ENCODE peak calls at places on chromosomes 1 and 21, in eight cellular contexts. One of them, this sample, is unnamed.

GRCh38 chr1:28329395-28330153 is 734 bp downstream of the MED18 start:
- DNase-seq in endothelial cell of umbilical vein: peak
- DNase-seq in HCT116: no peak
- DNase-seq in H1: no peak
- DNase-seq in body of pancreas: peak
- DNase-seq in adrenal gland: peak
- DNase-seq in IMR-90: peak
- DNase-seq in breast epithelium: no peak
- DNase-seq in this sample: peak

GRCh38 chr1:176692431-176692830 is 229.5 kb downstream of the PAPPA2 start:
- DNase-seq in IMR-90: no peak
- DNase-seq in body of pancreas: no peak
- DNase-seq in adrenal gland: no peak
- DNase-seq in H1: no peak
- DNase-seq in HCT116: no peak
- DNase-seq in breast epithelium: no peak
- DNase-seq in endothelial cell of umbilical vein: no peak
- DNase-seq in this sample: no peak

GRCh38 chr1:34946211-34946610 is 16.8 kb upstream of the DLGAP3 start:
- DNase-seq in HCT116: no peak
- DNase-seq in IMR-90: no peak
- DNase-seq in breast epithelium: no peak
- DNase-seq in adrenal gland: no peak
- DNase-seq in endothelial cell of umbilical vein: no peak
- DNase-seq in H1: no peak
- DNase-seq in body of pancreas: no peak
- DNase-seq in this sample: no peak

GRCh38 chr1:44038876-44039657 is 7.8 kb upstream of the SLC6A9 start:
- DNase-seq in adrenal gland: no peak
- DNase-seq in endothelial cell of umbilical vein: no peak
- DNase-seq in breast epithelium: no peak
- DNase-seq in H1: no peak
- DNase-seq in IMR-90: peak
- DNase-seq in HCT116: no peak
- DNase-seq in body of pancreas: no peak
- DNase-seq in this sample: no peak

GRCh38 chr1:24566266-24566867 is 10.5 kb downstream of the NCMAP start:
- DNase-seq in adrenal gland: no peak
- DNase-seq in IMR-90: peak
- DNase-seq in body of pancreas: no peak
- DNase-seq in endothelial cell of umbilical vein: no peak
- DNase-seq in breast epithelium: no peak
- DNase-seq in H1: no peak
- DNase-seq in HCT116: no peak
- DNase-seq in this sample: no peak

GRCh38 chr21:46138383-46138970 is 16.9 kb downstream of the FTCD start:
- DNase-seq in adrenal gland: no peak
- DNase-seq in HCT116: no peak
- DNase-seq in breast epithelium: no peak
- DNase-seq in endothelial cell of umbilical vein: no peak
- DNase-seq in H1: no peak
- DNase-seq in IMR-90: no peak
- DNase-seq in body of pancreas: no peak
- DNase-seq in this sample: no peak

GRCh38 chr1:212233321-212233720 is 51.9 kb upstream of the PPP2R5A start:
- DNase-seq in adrenal gland: no peak
- DNase-seq in body of pancreas: no peak
- DNase-seq in endothelial cell of umbilical vein: no peak
- DNase-seq in H1: no peak
- DNase-seq in HCT116: no peak
- DNase-seq in breast epithelium: no peak
- DNase-seq in IMR-90: no peak
- DNase-seq in this sample: no peak

GRCh38 chr1:87642581-87643129 is 314.0 kb downstream of the LMO4 start:
- DNase-seq in IMR-90: peak
- DNase-seq in adrenal gland: no peak
- DNase-seq in body of pancreas: no peak
- DNase-seq in H1: no peak
- DNase-seq in endothelial cell of umbilical vein: peak
- DNase-seq in breast epithelium: no peak
- DNase-seq in HCT116: no peak
- DNase-seq in this sample: no peak

GRCh38 chr1:54272772-54273091 is 72.8 kb downstream of the MRPL37 start:
- DNase-seq in IMR-90: no peak
- DNase-seq in HCT116: no peak
- DNase-seq in endothelial cell of umbilical vein: no peak
- DNase-seq in body of pancreas: no peak
- DNase-seq in adrenal gland: no peak
- DNase-seq in breast epithelium: no peak
- DNase-seq in H1: no peak
- DNase-seq in this sample: no peak

GRCh38 chr1:201023517-201023902 is at the start of gene KIF21B:
- DNase-seq in breast epithelium: no peak
- DNase-seq in endothelial cell of umbilical vein: peak
- DNase-seq in adrenal gland: peak
- DNase-seq in IMR-90: no peak
- DNase-seq in H1: no peak
- DNase-seq in HCT116: no peak
- DNase-seq in body of pancreas: peak
- DNase-seq in this sample: peak

GRCh38 chr1:92536593-92537332 is 50.0 kb upstream of the GFI1 start:
- DNase-seq in body of pancreas: no peak
- DNase-seq in IMR-90: peak
- DNase-seq in adrenal gland: no peak
- DNase-seq in HCT116: no peak
- DNase-seq in endothelial cell of umbilical vein: peak
- DNase-seq in breast epithelium: no peak
- DNase-seq in H1: no peak
- DNase-seq in this sample: no peak

GRCh38 chr1:54342764-54343687 is 63.2 kb downstream of the SSBP3 start:
- DNase-seq in H1: no peak
- DNase-seq in endothelial cell of umbilical vein: no peak
- DNase-seq in IMR-90: no peak
- DNase-seq in body of pancreas: no peak
- DNase-seq in adrenal gland: no peak
- DNase-seq in breast epithelium: no peak
- DNase-seq in HCT116: no peak
- DNase-seq in this sample: no peak

DNA sequence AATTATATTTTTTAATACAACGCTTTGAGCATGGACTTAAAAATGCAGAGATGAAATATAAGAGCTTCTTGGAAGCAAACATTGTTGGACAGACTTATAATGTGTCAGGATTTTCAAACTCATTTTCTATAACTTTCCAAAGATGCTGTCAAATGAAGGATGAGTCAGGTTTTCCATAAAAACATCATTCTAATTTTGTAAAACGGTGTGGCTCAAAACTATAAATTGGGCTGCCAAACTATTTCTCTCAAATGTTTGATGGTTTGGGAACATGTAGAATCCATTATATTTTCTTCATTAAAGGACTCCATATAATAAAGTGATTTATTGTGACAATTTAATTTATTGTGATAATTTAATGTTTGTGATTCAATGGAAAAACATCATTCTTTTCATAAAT is 511.2 kb downstream of the USP25 start:
- DNase-seq in HCT116: no peak
- DNase-seq in IMR-90: no peak
- DNase-seq in body of pancreas: no peak
- DNase-seq in adrenal gland: no peak
- DNase-seq in endothelial cell of umbilical vein: peak
- DNase-seq in H1: no peak
- DNase-seq in breast epithelium: no peak
- DNase-seq in this sample: no peak
- TF ChIP-seq POLR2A in HCT116: no peak
- TF ChIP-seq POLR2A in IMR-90: no peak
- TF ChIP-seq POLR2A in body of pancreas: no peak
- TF ChIP-seq POLR2A in adrenal gland: no peak
- TF ChIP-seq POLR2A in endothelial cell of umbilical vein: no peak
- TF ChIP-seq POLR2A in H1: no peak
- TF ChIP-seq POLR2A in breast epithelium: no peak
- TF ChIP-seq POLR2A in this sample: no peak

DNA sequence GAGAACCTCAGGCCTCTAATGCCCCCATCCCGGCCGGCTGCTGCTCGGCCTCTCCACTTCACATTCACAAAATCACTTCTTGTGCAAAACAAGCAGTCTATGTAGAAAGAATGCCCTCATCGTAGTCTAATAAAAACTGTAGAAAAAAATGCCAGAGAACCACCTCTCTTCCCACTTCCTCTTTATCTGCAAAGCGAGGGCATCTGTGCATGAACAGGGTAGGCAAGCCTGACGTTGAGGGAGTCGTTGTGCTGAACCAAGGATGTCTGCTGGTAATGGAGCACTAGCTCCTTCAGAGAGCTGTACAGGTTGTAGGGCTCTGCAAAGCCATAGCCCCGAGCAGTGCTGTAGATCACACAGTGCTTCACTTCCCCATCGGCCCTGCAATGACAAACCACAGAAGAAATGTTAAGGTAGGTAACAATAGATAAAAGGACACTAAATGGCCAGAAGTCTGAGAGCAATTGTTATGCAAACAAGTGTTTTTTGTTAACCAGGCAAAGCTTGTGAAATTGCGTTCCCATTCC is 88.9 kb downstream of the PIK3R3 start:
- DNase-seq in H1: peak
- DNase-seq in endothelial cell of umbilical vein: no peak
- DNase-seq in breast epithelium: no peak
- DNase-seq in IMR-90: no peak
- DNase-seq in body of pancreas: no peak
- DNase-seq in HCT116: no peak
- DNase-seq in adrenal gland: no peak
- DNase-seq in this sample: no peak
- H3K27ac ChIP-seq in H1: no peak
- H3K27ac ChIP-seq in endothelial cell of umbilical vein: no peak
- H3K27ac ChIP-seq in breast epithelium: no peak
- H3K27ac ChIP-seq in IMR-90: no peak
- H3K27ac ChIP-seq in body of pancreas: no peak
- H3K27ac ChIP-seq in HCT116: no peak
- H3K27ac ChIP-seq in adrenal gland: no peak
- H3K27ac ChIP-seq in this sample: no peak

GRCh38 chr1:97920275-97920831 is 481 bp downstream of the DPYD start:
- DNase-seq in IMR-90: peak
- DNase-seq in adrenal gland: no peak
- DNase-seq in breast epithelium: no peak
- DNase-seq in body of pancreas: no peak
- DNase-seq in HCT116: no peak
- DNase-seq in H1: no peak
- DNase-seq in endothelial cell of umbilical vein: peak
- DNase-seq in this sample: no peak
- TF ChIP-seq CTCF in IMR-90: no peak
- TF ChIP-seq CTCF in adrenal gland: no peak
- TF ChIP-seq CTCF in breast epithelium: no peak
- TF ChIP-seq CTCF in body of pancreas: no peak
- TF ChIP-seq CTCF in HCT116: no peak
- TF ChIP-seq CTCF in H1: no peak
- TF ChIP-seq CTCF in endothelial cell of umbilical vein: no peak
- TF ChIP-seq CTCF in this sample: no peak

DNA sequence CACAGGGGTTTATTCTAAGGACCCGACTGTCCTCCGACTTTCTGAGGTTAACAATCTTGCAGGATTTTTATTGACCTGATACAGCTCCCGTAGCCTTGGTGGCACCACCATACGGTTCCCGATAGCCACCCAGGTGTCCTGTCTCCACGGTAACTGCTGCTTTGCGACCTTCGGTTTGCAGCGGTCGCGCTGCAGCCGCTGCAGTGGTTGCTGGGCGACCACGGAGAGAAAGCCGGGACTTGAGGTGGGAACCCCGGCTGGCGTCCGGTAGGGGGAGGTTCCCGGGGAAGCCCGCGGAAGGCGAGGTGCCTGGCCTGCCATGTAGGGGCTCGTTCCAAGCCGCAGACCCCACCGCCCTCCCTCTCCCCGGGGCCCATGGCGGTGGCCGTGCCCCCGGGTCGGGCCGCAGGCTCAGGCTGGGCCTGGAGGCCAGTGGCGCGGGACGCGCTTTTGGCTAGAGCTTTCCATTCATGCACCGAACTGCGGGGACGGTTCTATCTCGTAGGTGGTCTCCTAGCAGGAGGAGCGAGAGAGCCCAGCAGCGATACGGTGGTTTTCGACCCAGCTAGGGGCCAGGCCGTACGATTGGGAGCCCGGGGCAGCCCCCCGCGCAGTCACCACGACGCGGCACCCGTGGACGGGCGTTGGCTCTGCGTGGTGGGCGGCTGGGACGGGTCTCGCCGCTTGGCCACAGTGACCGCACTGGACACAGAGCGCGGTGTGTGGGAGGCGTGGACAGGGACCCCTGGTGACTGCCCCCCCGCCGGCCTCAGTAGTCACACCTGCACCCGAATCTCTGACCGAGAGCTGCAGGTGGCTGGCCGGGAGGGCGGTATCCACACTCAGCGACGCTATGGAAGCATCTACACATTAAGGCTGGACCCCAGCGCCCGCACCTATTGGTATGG is at the start of gene KLHDC9:
- DNase-seq in IMR-90: peak
- DNase-seq in H1: peak
- DNase-seq in HCT116: peak
- DNase-seq in breast epithelium: peak
- DNase-seq in body of pancreas: peak
- DNase-seq in adrenal gland: peak
- DNase-seq in endothelial cell of umbilical vein: peak
- DNase-seq in this sample: peak
- TF ChIP-seq POLR2A in IMR-90: no peak
- TF ChIP-seq POLR2A in H1: peak
- TF ChIP-seq POLR2A in HCT116: no peak
- TF ChIP-seq POLR2A in breast epithelium: no peak
- TF ChIP-seq POLR2A in body of pancreas: peak
- TF ChIP-seq POLR2A in adrenal gland: no peak
- TF ChIP-seq POLR2A in endothelial cell of umbilical vein: no peak
- TF ChIP-seq POLR2A in this sample: no peak

GRCh38 chr21:38992737-38993136 is 187.0 kb downstream of the ETS2 start:
- DNase-seq in adrenal gland: no peak
- DNase-seq in HCT116: no peak
- DNase-seq in body of pancreas: no peak
- DNase-seq in H1: no peak
- DNase-seq in IMR-90: no peak
- DNase-seq in breast epithelium: no peak
- DNase-seq in endothelial cell of umbilical vein: peak
- DNase-seq in this sample: no peak
- H3K27ac ChIP-seq in adrenal gland: no peak
- H3K27ac ChIP-seq in HCT116: no peak
- H3K27ac ChIP-seq in body of pancreas: peak
- H3K27ac ChIP-seq in H1: no peak
- H3K27ac ChIP-seq in IMR-90: peak
- H3K27ac ChIP-seq in breast epithelium: peak
- H3K27ac ChIP-seq in endothelial cell of umbilical vein: peak
- H3K27ac ChIP-seq in this sample: no peak

DNA sequence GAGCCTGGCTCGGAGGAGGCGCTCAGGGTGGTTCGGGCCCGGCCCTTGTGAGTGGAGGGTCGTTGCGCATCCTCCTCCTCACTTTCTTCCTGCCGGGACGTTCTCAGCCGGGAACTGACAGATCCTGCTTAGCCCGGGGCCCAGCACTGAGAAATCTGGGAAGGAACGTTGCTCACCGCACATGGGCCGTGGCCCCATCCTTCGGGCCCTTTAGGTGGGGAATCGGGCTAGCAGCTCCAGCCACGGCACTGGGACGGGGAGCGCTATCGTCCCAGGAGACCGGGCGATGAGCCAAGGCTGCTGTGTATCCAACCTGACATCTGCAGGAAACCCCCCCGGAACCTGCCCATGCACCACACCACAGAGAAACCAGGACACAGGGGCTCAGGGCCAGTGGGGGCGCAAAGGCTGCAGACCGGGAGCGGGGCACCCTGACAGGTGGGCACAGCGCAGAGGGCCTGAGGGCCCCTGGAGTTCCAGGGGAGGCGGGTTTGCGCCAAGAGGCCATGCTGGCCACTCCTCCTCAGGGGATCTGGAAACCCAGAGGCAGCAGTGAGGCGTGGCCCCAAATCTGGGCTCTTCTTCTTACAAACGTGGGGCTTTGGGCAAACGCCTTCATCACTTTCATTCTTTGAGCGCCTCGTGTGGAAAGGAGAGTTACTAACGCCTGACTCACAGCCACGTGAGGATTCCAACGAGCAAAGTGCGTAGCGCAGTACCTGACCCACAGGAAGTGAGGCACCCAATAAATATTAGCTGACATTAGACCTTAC is at the start of gene SH2D5:
- DNase-seq in HCT116: peak
- DNase-seq in adrenal gland: peak
- DNase-seq in endothelial cell of umbilical vein: peak
- DNase-seq in H1: peak
- DNase-seq in body of pancreas: peak
- DNase-seq in breast epithelium: peak
- DNase-seq in IMR-90: peak
- DNase-seq in this sample: peak
- TF ChIP-seq CTCF in HCT116: peak
- TF ChIP-seq CTCF in adrenal gland: peak
- TF ChIP-seq CTCF in endothelial cell of umbilical vein: peak
- TF ChIP-seq CTCF in H1: peak
- TF ChIP-seq CTCF in body of pancreas: no peak
- TF ChIP-seq CTCF in breast epithelium: peak
- TF ChIP-seq CTCF in IMR-90: peak
- TF ChIP-seq CTCF in this sample: peak